ENCODE peak calls at places on chromosome 1, in six cellular contexts. T is NCI-H446 treated with DMSO at 0.1 percent for 48 hours; Q is GM04503; K is stimulated activated CD4-positive, alpha-beta T cell treated with anti-CD3 and anti-CD28 coated beads, Interleukin-2, amount 100 ng/mL, for 24 hours; N is hepatic stellate cell; M is AG08395. G is an unnamed sample.

GRCh38 chr1:173332026-173332425 is 124.9 kb upstream of the TNFSF4 start:
- DNase-seq in T (no peak), Q (peak; percentile 49), K (no peak), N (peak; percentile 34), M (peak; percentile 72), G (no peak)

GRCh38 chr1:187264995-187265602 is 436.4 kb downstream of the PLA2G4A start:
- DNase-seq in T (peak; percentile 89), Q (peak; percentile 21), K (no peak), N (peak; percentile 0), M (peak; percentile 38), G (peak; percentile 69)

GRCh38 chr1:21289700-21290545 is at the start of gene ECE1:
- DNase-seq in T (no peak), Q (no peak), K (peak; percentile 59), N (peak; percentile 74), M (peak; percentile 64), G (no peak)

GRCh38 chr1:213326666-213327317 is 275.8 kb downstream of the RPS6KC1 start:
- DNase-seq in T (peak; percentile 41), Q (peak; percentile 34), K (no peak), N (no peak), M (peak; percentile 65), G (no peak)

GRCh38 chr1:230425252-230426061 is 675 bp downstream of the PGBD5 start:
- DNase-seq in T (no peak), Q (no peak), K (peak; percentile 6), N (no peak), M (no peak), G (peak; percentile 34)

GRCh38 chr1:242030071-242030470 is 31.2 kb upstream of the MAP1LC3C start:
- DNase-seq in T (no peak), Q (no peak), K (no peak), N (no peak), M (no peak), G (no peak)

GRCh38 chr1:115771847-115772457 is 3.4 kb upstream of the CASQ2 start:
- DNase-seq in T (peak; percentile 77), Q (peak; percentile 70), K (peak; percentile 1), N (peak; percentile 57), M (peak; percentile 91), G (peak; percentile 51)

GRCh38 chr1:68128157-68128556 is 77.7 kb upstream of the DIRAS3 start:
- DNase-seq in T (no peak), Q (no peak), K (no peak), N (no peak), M (peak; percentile 15), G (no peak)

GRCh38 chr1:18746981-18747380 is 112.5 kb downstream of the TAS1R2 start:
- DNase-seq in T (no peak), Q (no peak), K (no peak), N (no peak), M (no peak), G (no peak)

GRCh38 chr1:215287362-215287761 is 204.8 kb downstream of the KCNK2 start:
- DNase-seq in T (no peak), Q (no peak), K (no peak), N (no peak), M (no peak), G (no peak)

GRCh38 chr1:209505044-209505443 is 78.5 kb upstream of the CAMK1G start:
- DNase-seq in T (no peak), Q (no peak), K (no peak), N (no peak), M (no peak), G (no peak)

GRCh38 chr1:53076721-53077598 is 14.9 kb downstream of the PODN start:
- DNase-seq in T (no peak), Q (no peak), K (no peak), N (no peak), M (no peak), G (no peak)